ENCODE peak calls at places on chromosome 1, in seven cellular contexts. D is activated CD4-positive, CD25-positive, alpha-beta regulatory T cell treated with anti-CD3 and anti-CD28 coated beads, Interleukin-2, amount 50 U/mL, for 24 hours; N is left lung; H is activated T-cell treated with anti-CD3 and anti-CD28 coated beads, Interleukin-2, amount 50 U/mL, for 72 hours; O is psoas muscle; W is naive thymus-derived CD8-positive, alpha-beta T cell; Z is right lobe of liver. L is an unnamed sample.
A peak's percentile ranks its signal among the peaks of the same experiment; 100 is the strongest.

GRCh38 chr1:43137445-43138052 is 34.5 kb downstream of the EBNA1BP2 start:
- ATAC-seq in D (no peak), N (no peak), H (no peak), O (no peak), W (no peak), Z (no peak), L (no peak)

GRCh38 chr1:27388337-27389005 is 4.0 kb upstream of the GPR3 start:
- ATAC-seq in D (no peak), N (peak; percentile 60), H (no peak), O (peak; percentile 39), W (no peak), Z (peak; percentile 65), L (no peak)

GRCh38 chr1:28287315-28287714 is 28.0 kb downstream of the SESN2 start:
- ATAC-seq in D (no peak), N (peak; percentile 27), H (peak; percentile 35), O (peak; percentile 28), W (no peak), Z (no peak), L (no peak)

GRCh38 chr1:205351984-205352713 is 4.6 kb downstream of the KLHDC8A start:
- ATAC-seq in D (no peak), N (no peak), H (no peak), O (no peak), W (no peak), Z (no peak), L (no peak)

GRCh38 chr1:170729608-170730378 is 65.9 kb downstream of the PRRX1 start:
- ATAC-seq in D (no peak), N (no peak), H (no peak), O (peak; percentile 83), W (no peak), Z (no peak), L (no peak)

GRCh38 chr1:116002781-116003455 is 26.6 kb downstream of the SLC22A15 start:
- ATAC-seq in D (no peak), N (no peak), H (no peak), O (no peak), W (no peak), Z (no peak), L (no peak)

GRCh38 chr1:156693858-156694562 is 11.4 kb downstream of the CRABP2 start:
- ATAC-seq in D (no peak), N (no peak), H (no peak), O (no peak), W (no peak), Z (no peak), L (no peak)

GRCh38 chr1:167645625-167646410 is 15.8 kb downstream of the RCSD1 start:
- ATAC-seq in D (no peak), N (no peak), H (no peak), O (no peak), W (no peak), Z (no peak), L (no peak)

GRCh38 chr1:172642970-172643369 is 15.9 kb upstream of the FASLG start:
- ATAC-seq in D (no peak), N (no peak), H (no peak), O (no peak), W (no peak), Z (peak; percentile 65), L (no peak)

GRCh38 chr1:47805020-47805419 is 192.2 kb downstream of the TRABD2B start:
- ATAC-seq in D (no peak), N (no peak), H (no peak), O (no peak), W (no peak), Z (no peak), L (no peak)